ENCODE peak calls at places on chromosomes 7 and 10, in four cellular contexts. K, B, Q and I are unnamed samples.

GRCh38 chr10:6123467-6124042 is 34.7 kb downstream of the RBM17 start:
- DNase-seq in B (no peak), K (no peak), Q (no peak), I (no peak)

GRCh38 chr7:155285423-155286220 is 12.1 kb upstream of the INSIG1 start:
- DNase-seq in Q (no peak), B (no peak), K (no peak), I (no peak)

GRCh38 chr10:78769526-78769925 is 299.2 kb upstream of the ZMIZ1 start:
- DNase-seq in K (no peak), B (no peak), Q (no peak), I (no peak)

GRCh38 chr10:131173484-131174210 is 137.9 kb downstream of the TCERG1L start:
- DNase-seq in Q (no peak), K (no peak), B (no peak), I (no peak)

GRCh38 chr10:60170250-60170649 is 219.4 kb downstream of the ANK3 start:
- DNase-seq in B (no peak), K (no peak), Q (no peak), I (no peak)

GRCh38 chr10:100346351-100346764 is 675 bp upstream of the SCD start:
- DNase-seq in Q (no peak), K (peak), B (peak), I (peak)

GRCh38 chr10:113493195-113493594 is 59.7 kb upstream of the HABP2 start:
- DNase-seq in K (no peak), Q (no peak), B (no peak), I (no peak)

GRCh38 chr7:151799506-151799905 is 77.4 kb downstream of the PRKAG2 start:
- DNase-seq in K (no peak), B (no peak), Q (no peak), I (no peak)

GRCh38 chr10:60646966-60647796 is 131.1 kb upstream of the CDK1 start:
- DNase-seq in K (no peak), B (no peak), Q (no peak), I (no peak)

GRCh38 chr10:124416733-124417132 is 2.0 kb downstream of the OAT start:
- DNase-seq in K (no peak), B (no peak), Q (peak), I (peak)

GRCh38 chr10:287814-288213 is 152.6 kb downstream of the ZMYND11 start:
- DNase-seq in B (no peak), Q (no peak), K (no peak), I (no peak)

GRCh38 chr7:92584953-92585352 is 5.2 kb downstream of the FAM133B start:
- DNase-seq in B (no peak), Q (no peak), K (no peak), I (no peak)

GRCh38 chr10:131822013-131822693 is 78.7 kb upstream of the PPP2R2D start:
- DNase-seq in B (no peak), K (no peak), Q (peak), I (no peak)

GRCh38 chr10:50552771-50553535 is 70.8 kb downstream of the SGMS1 start:
- DNase-seq in K (no peak), B (no peak), Q (no peak), I (no peak)

GRCh38 chr10:79022565-79023488 is 45.9 kb upstream of the ZMIZ1 start:
- DNase-seq in Q (peak), K (peak), B (peak), I (no peak)

GRCh38 chr10:6409982-6410694 is 169.9 kb downstream of the PRKCQ start:
- DNase-seq in K (peak), B (no peak), Q (peak), I (no peak)

GRCh38 chr10:5832946-5833345 is 19.7 kb upstream of the GDI2 start:
- DNase-seq in Q (no peak), B (no peak), K (no peak), I (no peak)

GRCh38 chr7:70595741-70596574 is 536.0 kb upstream of the GALNT17 start:
- DNase-seq in K (no peak), Q (no peak), B (no peak), I (no peak)

GRCh38 chr10:132456881-132457280 is 59.9 kb downstream of the PWWP2B start:
- DNase-seq in K (no peak), B (no peak), Q (no peak), I (no peak)

GRCh38 chr10:124339951-124340760 is 78.6 kb downstream of the OAT start:
- DNase-seq in K (no peak), B (no peak), Q (peak), I (no peak)

GRCh38 chr10:92068900-92069299 is 145.3 kb downstream of the BTAF1 start:
- DNase-seq in K (no peak), B (no peak), Q (no peak), I (no peak)

GRCh38 chr10:90399782-90400181 is 458.1 kb downstream of the HTR7 start:
- DNase-seq in K (no peak), Q (no peak), B (no peak), I (no peak)

GRCh38 chr7:2520131-2520807 is 695 bp downstream of the LFNG start:
- DNase-seq in K (peak), Q (no peak), B (no peak), I (no peak)

GRCh38 chr10:31456463-31456862 is 137.4 kb downstream of the ZEB1 start:
- DNase-seq in K (no peak), Q (no peak), B (no peak), I (no peak)

GRCh38 chr7:95396136-95397032 is at the start of gene PON3:
- DNase-seq in K (peak), Q (no peak), B (no peak), I (no peak)

GRCh38 chr7:116271980-116272886 is 61.9 kb downstream of the TES start:
- DNase-seq in B (no peak), K (peak), Q (peak), I (no peak)

GRCh38 chr10:117865945-117866344 is 180.8 kb downstream of the RAB11FIP2 start:
- DNase-seq in K (no peak), B (no peak), Q (no peak), I (no peak)

GRCh38 chr7:8418627-8419245 is 14.7 kb upstream of the NXPH1 start:
- DNase-seq in Q (no peak), B (no peak), K (no peak), I (peak)

GRCh38 chr10:121519901-121520500 is 78.2 kb downstream of the FGFR2 start:
- DNase-seq in Q (no peak), B (no peak), K (no peak), I (no peak)

GRCh38 chr7:23597064-23597907 is at the start of gene CCDC126:
- DNase-seq in Q (peak), B (peak), K (peak), I (peak)

GRCh38 chr10:31142026-31142425 is 110.4 kb upstream of the ZNF438 start:
- DNase-seq in B (no peak), Q (no peak), K (no peak), I (no peak)

GRCh38 chr7:27923308-27923980 is 183.5 kb downstream of the TAX1BP1 start:
- DNase-seq in K (no peak), B (peak), Q (no peak), I (no peak)

GRCh38 chr10:65570143-65571010 is 1355.5 kb upstream of the LRRTM3 start:
- DNase-seq in Q (no peak), K (peak), B (peak), I (no peak)

GRCh38 chr10:117139581-117140524 is 1.8 kb upstream of the VAX1 start:
- DNase-seq in Q (no peak), K (no peak), B (no peak), I (no peak)

GRCh38 chr7:105389090-105389650 is 449 bp upstream of the SRPK2 start:
- DNase-seq in K (peak), B (peak), Q (peak), I (no peak)

GRCh38 chr10:79105164-79105739 is 36.5 kb downstream of the ZMIZ1 start:
- DNase-seq in B (no peak), K (no peak), Q (no peak), I (no peak)

GRCh38 chr7:2116086-2116810 is 116.5 kb downstream of the MAD1L1 start:
- DNase-seq in K (peak), Q (no peak), B (peak), I (no peak)

GRCh38 chr7:106841896-106842390 is 23.1 kb upstream of the PIK3CG start:
- DNase-seq in Q (no peak), B (no peak), K (no peak), I (no peak)

GRCh38 chr7:46131916-46132795 is 211.1 kb upstream of the IGFBP3 start:
- DNase-seq in Q (no peak), K (no peak), B (no peak), I (no peak)

GRCh38 chr10:30219977-30220751 is 128.9 kb downstream of the MTPAP start:
- DNase-seq in B (no peak), Q (no peak), K (no peak), I (no peak)

GRCh38 chr7:101857358-101857794 is 40.0 kb downstream of the CUX1 start:
- DNase-seq in B (no peak), K (no peak), Q (no peak), I (no peak)
- H3K27ac ChIP-seq in B (peak), K (peak), Q (peak), I (peak)

DNA sequence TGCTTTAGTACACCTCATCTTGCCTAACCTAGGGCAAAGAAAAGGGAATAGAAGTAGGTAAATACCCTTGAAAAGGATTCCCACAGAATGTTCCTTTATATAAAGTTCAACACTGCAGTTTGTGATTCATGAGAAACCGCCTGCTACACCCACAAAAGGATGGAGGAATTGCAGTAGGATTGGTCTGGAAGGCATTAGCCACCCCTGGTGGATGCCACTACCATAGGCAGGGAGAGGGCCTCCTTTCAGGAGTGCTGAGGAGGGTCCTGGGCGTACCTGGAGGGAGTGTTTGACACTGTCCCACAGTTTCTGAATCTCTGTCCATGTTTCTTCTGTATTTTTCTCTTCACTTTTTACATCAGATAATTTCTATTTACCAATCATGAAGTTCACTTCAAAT is 221.8 kb upstream of the TMEM72 start:
- DNase-seq in Q (no peak), K (no peak), B (no peak), I (no peak)
- TF ChIP-seq CTCF in Q (no peak), K (no peak), B (no peak), I (no peak)

GRCh38 chr10:71245420-71246325 is 33.3 kb downstream of the UNC5B start:
- DNase-seq in Q (no peak), K (no peak), B (peak), I (no peak)
- H3K27ac ChIP-seq in Q (peak), K (peak), B (peak), I (peak)

GRCh38 chr7:137715101-137715500 is 131.7 kb downstream of the DGKI start:
- DNase-seq in K (no peak), Q (no peak), B (no peak), I (no peak)
- TF ChIP-seq CTCF in K (no peak), Q (no peak), B (no peak), I (no peak)

DNA sequence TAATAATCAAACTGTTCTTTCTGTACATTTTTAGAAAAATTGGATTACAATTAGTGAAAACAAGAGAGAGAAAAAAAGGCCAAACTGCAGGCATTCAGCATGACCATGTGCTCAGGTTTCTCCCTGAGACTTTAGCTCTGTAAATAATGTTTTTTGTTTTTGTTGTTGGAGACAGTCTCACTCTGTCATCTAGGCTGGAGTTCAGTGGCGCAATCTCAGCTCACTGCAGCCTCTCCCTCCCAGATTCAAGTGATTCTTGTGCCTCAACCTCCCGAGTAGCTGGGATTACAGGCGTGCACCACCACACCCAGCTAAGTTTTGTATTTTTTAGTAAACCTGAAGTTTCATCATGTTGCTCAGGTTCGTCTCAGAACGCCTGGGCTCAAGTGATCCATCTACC is 23.0 kb downstream of the BZW2 start:
- DNase-seq in K (no peak), Q (no peak), B (no peak), I (no peak)
- H3K27ac ChIP-seq in K (peak), Q (no peak), B (peak), I (no peak)

DNA sequence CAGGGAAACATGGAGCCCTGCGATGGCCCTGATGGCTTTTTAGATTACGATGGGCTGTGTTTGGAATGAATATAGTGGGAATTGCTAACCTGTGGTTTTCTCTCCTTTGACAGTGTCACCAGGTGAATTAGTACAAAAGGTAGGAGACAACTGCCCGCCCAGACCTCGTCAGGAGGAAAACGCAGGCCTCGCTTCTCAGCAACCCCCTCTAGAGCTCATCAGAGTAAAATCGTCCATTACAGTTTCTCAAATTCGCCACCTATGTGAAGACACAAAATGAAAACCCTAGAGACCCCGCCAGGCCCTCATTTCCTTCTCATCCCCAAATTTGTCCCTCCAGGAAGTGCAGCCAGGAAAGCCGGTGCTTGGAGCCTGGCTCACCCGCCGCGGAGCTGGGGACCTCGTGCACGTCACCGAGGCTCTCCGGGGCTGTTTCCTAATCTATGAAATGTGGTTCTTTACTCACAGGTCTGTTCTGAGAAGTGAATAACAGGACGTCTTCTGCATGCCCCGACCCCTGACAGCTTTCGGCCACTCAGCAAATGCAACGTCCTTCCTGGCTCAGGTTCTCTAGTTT is 143.7 kb downstream of the VIPR2 start:
- DNase-seq in B (no peak), K (no peak), Q (no peak), I (no peak)
- TF ChIP-seq CTCF in B (no peak), K (no peak), Q (no peak), I (no peak)

GRCh38 chr10:97445357-97445721 is 467 bp downstream of the EXOSC1 start:
- DNase-seq in K (no peak), Q (no peak), B (no peak), I (no peak)
- H3K27ac ChIP-seq in K (peak), Q (peak), B (peak), I (peak)